ENCODE peak calls at places on chromosomes 4 and X, in seven cellular contexts. W, L, S, F, D, Q and X are unnamed samples.

GRCh38 chr4:32775049-32775448 is 2054.9 kb downstream of the PCDH7 start:
- DNase-seq in W (no peak), L (no peak), S (no peak), F (no peak), D (no peak), Q (peak; percentile 17), X (no peak)

GRCh38 chr4:84856468-84856867 is 110.0 kb downstream of the WDFY3 start:
- DNase-seq in W (no peak), L (no peak), S (no peak), F (no peak), D (no peak), Q (no peak), X (no peak)

GRCh38 chr4:14701389-14701788 is 300.9 kb upstream of the CPEB2 start:
- DNase-seq in W (no peak), L (no peak), S (no peak), F (no peak), D (no peak), Q (peak; percentile 47), X (no peak)

GRCh38 chrX:110159865-110160264 is 157.0 kb downstream of the TMEM164 start:
- DNase-seq in W (no peak), L (no peak), S (no peak), F (no peak), D (no peak), Q (no peak), X (no peak)

GRCh38 chr4:137961051-137961438 is 281.1 kb downstream of the SLC7A11 start:
- DNase-seq in W (no peak), L (no peak), S (peak; percentile 23), F (no peak), D (no peak), Q (no peak), X (no peak)

GRCh38 chr4:78032446-78032845 is 24.7 kb upstream of the FRAS1 start:
- DNase-seq in W (no peak), L (no peak), S (no peak), F (no peak), D (no peak), Q (no peak), X (no peak)

GRCh38 chrX:4710618-4711433 is 997.4 kb upstream of the PRKX start:
- DNase-seq in W (no peak), L (no peak), S (no peak), F (no peak), D (no peak), Q (no peak), X (no peak)

GRCh38 chrX:17456526-17456925 is 81.5 kb downstream of the NHS start:
- DNase-seq in W (no peak), L (no peak), S (no peak), F (no peak), D (no peak), Q (no peak), X (no peak)

GRCh38 chr4:164136181-164136616 is 617.7 kb upstream of the SMIM31 start:
- DNase-seq in W (no peak), L (no peak), S (no peak), F (no peak), D (no peak), Q (peak; percentile 1), X (no peak)

GRCh38 chr4:136908122-136908521 is 624.2 kb downstream of the PCDH18 start:
- DNase-seq in W (no peak), L (no peak), S (no peak), F (no peak), D (no peak), Q (no peak), X (no peak)

GRCh38 chrX:30957753-30958152 is 68.7 kb upstream of the TAB3 start:
- DNase-seq in W (no peak), L (no peak), S (no peak), F (no peak), D (no peak), Q (peak; percentile 35), X (no peak)

GRCh38 chr4:99945718-99946345 is 586 bp downstream of the DNAJB14 start:
- DNase-seq in W (no peak), L (no peak), S (peak; percentile 30), F (no peak), D (no peak), Q (peak; percentile 20), X (no peak)

GRCh38 chrX:63747331-63747730 is 37.7 kb downstream of the ARHGEF9 start:
- DNase-seq in W (no peak), L (no peak), S (no peak), F (no peak), D (no peak), Q (peak; percentile 78), X (no peak)

GRCh38 chr4:10104211-10104990 is 12.2 kb downstream of the WDR1 start:
- DNase-seq in W (no peak), L (no peak), S (no peak), F (no peak), D (no peak), Q (no peak), X (no peak)

GRCh38 chrX:28787206-28787605 is 200.0 kb downstream of the IL1RAPL1 start:
- DNase-seq in W (no peak), L (no peak), S (no peak), F (no peak), D (no peak), Q (peak; percentile 33), X (no peak)

GRCh38 chrX:38262715-38263620 is 42.3 kb upstream of the SRPX start:
- DNase-seq in W (no peak), L (no peak), S (no peak), F (no peak), D (no peak), Q (no peak), X (no peak)

DNA sequence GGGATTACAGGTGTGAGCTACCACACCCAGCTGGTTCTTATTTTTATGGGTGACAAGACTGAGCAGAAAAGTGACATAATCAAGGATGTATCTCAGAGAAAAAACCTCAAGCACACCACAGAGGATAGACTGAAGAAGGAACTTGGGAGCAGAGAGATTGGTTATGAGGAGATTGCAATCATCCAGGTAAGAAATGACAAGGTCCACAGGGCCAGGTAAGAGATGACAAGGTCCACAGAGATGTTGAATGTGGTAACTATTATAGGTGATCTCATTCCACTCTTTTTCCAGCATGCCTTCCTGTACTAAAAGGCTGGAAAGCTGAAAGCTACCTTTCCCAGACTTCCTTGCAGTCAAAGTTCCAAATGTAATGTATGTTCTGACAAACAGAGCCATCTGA is 15.9 kb upstream of the RBM47 start:
- DNase-seq in W (no peak), L (no peak), S (no peak), F (no peak), D (no peak), Q (no peak), X (no peak)
- TF ChIP-seq CTCF in W (no peak), L (no peak), S (no peak), F (no peak), D (no peak), Q (no peak), X (no peak)

GRCh38 chr4:24417206-24417605 is 167.1 kb downstream of the DHX15 start:
- DNase-seq in W (no peak), L (no peak), S (no peak), F (no peak), D (no peak), Q (peak; percentile 29), X (no peak)

GRCh38 chr4:24423670-24424069 is 160.7 kb downstream of the DHX15 start:
- DNase-seq in W (no peak), L (no peak), S (no peak), F (no peak), D (no peak), Q (no peak), X (no peak)

GRCh38 chr4:24422644-24423043 is 161.7 kb downstream of the DHX15 start:
- DNase-seq in W (no peak), L (no peak), S (no peak), F (no peak), D (no peak), Q (no peak), X (no peak)

GRCh38 chr4:24416293-24416692 is 168.1 kb downstream of the DHX15 start:
- DNase-seq in W (no peak), L (peak; percentile 36), S (no peak), F (no peak), D (no peak), Q (no peak), X (no peak)

GRCh38 chr4:24419147-24420034 is 165.0 kb downstream of the DHX15 start:
- DNase-seq in W (peak; percentile 48), L (peak; percentile 69), S (peak; percentile 61), F (peak; percentile 71), D (no peak), Q (peak; percentile 73), X (peak; percentile 90)
- TF ChIP-seq CTCF in W (peak; percentile 96), L (peak; percentile 89), S (peak; percentile 86), F (peak; percentile 91), D (peak; percentile 91), Q (peak; percentile 93), X (peak; percentile 96)

DNA sequence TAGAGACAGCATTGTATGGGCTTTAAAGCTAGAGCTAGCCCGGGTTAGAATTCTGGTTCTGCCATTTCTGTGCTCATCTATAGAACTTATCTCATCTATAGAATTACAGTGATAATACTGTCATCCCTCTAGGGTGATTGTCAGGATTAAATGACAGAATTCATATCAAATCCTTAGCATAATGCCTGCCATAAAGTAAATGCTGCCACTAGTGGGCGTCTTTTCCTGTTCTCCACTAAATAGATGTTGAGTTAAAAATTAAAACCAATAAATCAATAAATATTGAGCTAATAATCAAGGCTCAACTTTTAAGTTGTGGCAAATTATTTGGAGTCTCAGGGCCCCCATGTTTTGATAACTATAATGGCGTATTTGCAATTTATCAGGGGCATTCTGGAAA is 19.7 kb downstream of the GRIA3 start:
- DNase-seq in W (no peak), L (no peak), S (no peak), F (no peak), D (no peak), Q (no peak), X (no peak)
- TF ChIP-seq CTCF in W (no peak), L (no peak), S (no peak), F (no peak), D (no peak), Q (peak; percentile 27), X (no peak)

DNA sequence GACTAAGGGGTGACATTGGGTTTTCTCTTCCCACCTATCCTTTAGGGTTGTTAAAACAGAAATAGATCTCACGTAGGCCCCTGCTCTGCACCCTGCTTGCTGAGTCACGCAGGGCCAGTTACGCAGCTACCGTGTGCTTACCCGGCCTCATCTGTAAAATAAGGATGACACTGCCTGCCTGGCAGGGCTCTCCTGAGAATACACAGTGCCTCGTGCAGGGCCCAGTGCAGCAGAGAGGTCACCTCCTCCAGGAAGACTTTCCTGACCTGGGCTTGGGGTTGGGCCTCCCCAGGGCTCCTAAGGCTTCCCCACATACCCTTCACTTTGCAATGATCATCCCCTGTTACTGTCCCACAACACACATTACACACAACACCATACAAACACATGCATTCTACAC is 33.6 kb upstream of the JAKMIP1 start:
- DNase-seq in W (no peak), L (no peak), S (no peak), F (no peak), D (no peak), Q (no peak), X (no peak)
- TF ChIP-seq CTCF in W (no peak), L (no peak), S (no peak), F (no peak), D (no peak), Q (no peak), X (no peak)